ENCODE peak calls at places on chromosomes 3 and 15, in four cellular contexts. S is Peyer's patch, A is ovary, Y is stomach. B is an unnamed sample.

GRCh38 chr15:99755692-99756409 is 22.6 kb upstream of the LYSMD4 start:
- DNase-seq in A (peak), S (peak), Y (peak), B (no peak)

GRCh38 chr3:182715006-182715405 is 78.3 kb upstream of the ATP11B start:
- DNase-seq in S (no peak), A (no peak), Y (no peak), B (no peak)

GRCh38 chr3:177816667-177817208 is 619.5 kb upstream of the TBL1XR1 start:
- DNase-seq in A (no peak), Y (no peak), S (no peak), B (no peak)

GRCh38 chr3:126338796-126339241 is 18.4 kb downstream of the KLF15 start:
- DNase-seq in A (peak), S (peak), Y (peak), B (no peak)

GRCh38 chr3:159620281-159620680 is 368.4 kb upstream of the IL12A start:
- DNase-seq in Y (no peak), S (no peak), A (no peak), B (no peak)

GRCh38 chr3:37250435-37250834 is 76.1 kb upstream of the LRRFIP2 start:
- DNase-seq in S (no peak), Y (no peak), A (no peak), B (no peak)

GRCh38 chr3:194485471-194485875 is 1.3 kb downstream of the ATP13A3 start:
- DNase-seq in Y (no peak), S (no peak), A (no peak), B (no peak)

GRCh38 chr3:109089265-109089664 is 28.7 kb downstream of the MORC1 start:
- DNase-seq in Y (no peak), A (no peak), S (no peak), B (no peak)

GRCh38 chr15:43199945-43200488 is 14.8 kb downstream of the CCNDBP1 start:
- DNase-seq in Y (no peak), S (no peak), A (no peak), B (no peak)

GRCh38 chr15:41827290-41827879 is 507 bp upstream of the JMJD7 start:
- DNase-seq in Y (peak), S (peak), A (no peak), B (no peak)

GRCh38 chr15:69578792-69579587 is 126.4 kb downstream of the RPLP1 start:
- DNase-seq in Y (peak), S (peak), A (no peak), B (peak)

GRCh38 chr15:58423858-58424608 is 7.8 kb upstream of the LIPC start:
- DNase-seq in A (no peak), S (no peak), Y (no peak), B (no peak)

GRCh38 chr15:90212221-90213079 is 11.3 kb downstream of the SEMA4B start:
- DNase-seq in S (no peak), Y (peak), A (no peak), B (no peak)

GRCh38 chr15:35427091-35427490 is 118.9 kb downstream of the DPH6 start:
- DNase-seq in S (no peak), Y (no peak), A (no peak), B (no peak)

GRCh38 chr15:51652084-51652668 is 29.1 kb upstream of the SCG3 start:
- DNase-seq in Y (no peak), S (no peak), A (no peak), B (no peak)

GRCh38 chr15:67762610-67763368 is 62.5 kb upstream of the SKOR1 start:
- DNase-seq in A (no peak), S (no peak), Y (no peak), B (no peak)

GRCh38 chr15:60079210-60079609 is 75.1 kb downstream of the FOXB1 start:
- DNase-seq in S (no peak), A (no peak), Y (no peak), B (peak)
- TF ChIP-seq CTCF in S (no peak), A (no peak), Y (no peak), B (no peak)

GRCh38 chr3:128590948-128591347 is 59.7 kb downstream of the RPN1 start:
- DNase-seq in Y (no peak), S (no peak), A (no peak), B (no peak)

GRCh38 chr3:128587391-128587790 is 63.2 kb downstream of the RPN1 start:
- DNase-seq in S (no peak), Y (no peak), A (no peak), B (no peak)

GRCh38 chr3:128592891-128593290 is 57.7 kb downstream of the RPN1 start:
- DNase-seq in Y (no peak), S (no peak), A (no peak), B (no peak)

GRCh38 chr3:128588147-128588546 is 62.5 kb downstream of the RPN1 start:
- DNase-seq in Y (no peak), S (no peak), A (no peak), B (no peak)

GRCh38 chr3:128591728-128592426 is 58.7 kb downstream of the RPN1 start:
- DNase-seq in S (no peak), A (no peak), Y (no peak), B (no peak)
- H3K27ac ChIP-seq in S (no peak), A (no peak), Y (no peak), B (no peak)

GRCh38 chr15:71807125-71807629 is 3.2 kb upstream of the NR2E3 start:
- DNase-seq in Y (no peak), S (no peak), A (no peak), B (no peak)

GRCh38 chr15:71804695-71805470 is 5.5 kb upstream of the NR2E3 start:
- DNase-seq in Y (no peak), A (no peak), S (no peak), B (no peak)

GRCh38 chr15:71808311-71809020 is 1.9 kb upstream of the NR2E3 start:
- DNase-seq in Y (no peak), A (no peak), S (no peak), B (no peak)

GRCh38 chr15:71807691-71808091 is 2.7 kb upstream of the NR2E3 start:
- DNase-seq in S (no peak), A (no peak), Y (no peak), B (no peak)

GRCh38 chr15:71806452-71806931 is 3.9 kb upstream of the NR2E3 start:
- DNase-seq in A (no peak), S (no peak), Y (no peak), B (no peak)
- H3K4me3 ChIP-seq in A (no peak), S (no peak), Y (no peak), B (no peak)

DNA sequence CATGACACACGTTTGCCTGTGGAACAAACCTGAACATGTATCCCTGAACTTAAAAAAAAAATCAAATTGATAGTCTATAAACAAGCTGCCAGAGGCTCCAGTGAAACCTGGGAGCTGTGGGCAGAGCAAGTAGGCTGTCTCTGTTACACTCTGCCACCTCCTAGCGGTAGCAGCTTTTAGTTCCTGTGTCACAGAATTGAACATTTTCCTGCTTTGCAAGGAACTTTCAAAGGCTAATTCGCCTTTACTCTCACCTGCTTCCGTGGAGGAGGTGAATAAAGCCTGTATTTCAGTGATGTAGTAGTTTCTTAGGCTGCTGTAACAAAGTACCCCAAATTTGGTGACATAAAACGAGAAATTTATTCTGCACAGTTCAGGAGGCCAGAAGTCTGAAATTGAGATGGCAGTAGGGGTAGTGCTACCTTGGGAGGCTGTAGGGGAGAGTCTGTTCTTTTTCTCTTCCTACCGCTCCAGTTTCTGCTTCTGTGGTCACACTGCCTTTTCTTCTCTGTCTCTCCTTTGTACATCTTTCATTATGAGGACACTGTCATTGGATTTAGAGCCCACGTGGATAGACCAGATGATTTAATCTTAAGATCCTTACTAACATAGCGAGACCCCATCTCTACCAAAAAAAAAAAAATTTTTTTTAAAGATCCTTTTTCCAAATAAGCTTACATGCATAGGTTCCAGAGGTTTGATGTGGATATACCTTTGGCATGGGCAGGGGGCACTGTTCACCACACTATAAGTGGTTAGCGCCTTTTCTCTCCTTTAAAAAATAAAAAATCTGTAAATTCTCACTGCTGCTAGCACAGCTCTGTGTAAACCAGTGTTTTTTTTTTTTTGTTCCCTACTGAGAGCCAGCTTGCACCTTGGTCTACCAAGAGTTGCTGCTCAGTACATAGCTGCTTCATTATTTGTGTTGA is 25.3 kb downstream of the FBXO22 start:
- DNase-seq in A (no peak), Y (peak), S (no peak), B (no peak)
- TF ChIP-seq CTCF in A (no peak), Y (no peak), S (peak), B (no peak)

GRCh38 chr3:33117461-33117860 is 3.6 kb downstream of the CRTAP start:
- DNase-seq in A (no peak), S (no peak), Y (no peak), B (no peak)

GRCh38 chr3:33113772-33114621 is at the start of gene CRTAP:
- DNase-seq in Y (peak), A (peak), S (peak), B (peak)

GRCh38 chr3:33115024-33115768 is 1.4 kb downstream of the CRTAP start:
- DNase-seq in Y (peak), S (peak), A (peak), B (peak)

GRCh38 chr3:33111581-33111980 is 2.2 kb upstream of the CRTAP start:
- DNase-seq in S (no peak), Y (no peak), A (no peak), B (no peak)

DNA sequence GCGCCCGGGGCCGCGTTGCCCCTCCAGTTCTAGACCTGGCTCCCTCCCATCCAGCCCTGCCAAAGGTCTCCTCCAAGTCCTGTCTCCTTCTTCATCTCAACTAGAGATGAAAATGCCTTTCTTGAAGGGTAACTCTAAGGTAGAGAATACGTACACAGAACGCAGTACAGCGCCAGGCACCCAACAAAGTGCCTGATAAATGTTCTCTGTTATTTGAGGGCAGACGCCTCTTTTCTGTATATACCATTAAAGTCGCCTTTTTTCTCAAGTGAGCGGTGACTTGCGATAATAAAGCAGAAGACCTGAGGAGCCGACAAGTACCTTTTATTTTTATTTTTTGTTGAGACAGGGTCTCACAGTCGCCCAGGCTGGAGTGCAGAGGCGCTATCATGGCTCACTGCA is 809 bp downstream of the CRTAP start:
- DNase-seq in A (no peak), Y (no peak), S (no peak), B (no peak)
- H3K27ac ChIP-seq in A (peak), Y (peak), S (peak), B (peak)

GRCh38 chr15:31977812-31978662 is 52.3 kb upstream of the CHRNA7 start:
- DNase-seq in S (peak), A (peak), Y (peak), B (peak)
- H3K4me3 ChIP-seq in S (no peak), A (no peak), Y (no peak), B (no peak)

DNA sequence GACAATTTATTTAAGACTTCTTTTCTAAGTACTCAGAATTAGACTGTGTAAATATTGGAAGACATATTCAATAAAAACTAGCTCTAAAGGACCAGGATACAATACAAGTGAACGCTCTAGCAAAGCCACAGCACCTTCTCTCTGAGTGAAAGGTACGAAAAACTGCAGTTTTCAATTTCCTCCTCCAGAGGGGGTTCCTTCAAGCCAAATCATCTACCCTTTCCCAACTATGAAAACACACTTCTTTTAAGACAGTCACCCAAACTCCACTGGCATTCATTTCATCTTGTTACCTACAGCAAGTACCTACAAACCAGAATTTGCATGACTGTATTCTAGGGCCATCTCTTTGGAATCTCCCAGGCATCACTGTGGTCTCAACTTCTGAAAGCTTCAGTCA is 165.8 kb downstream of the ERC2 start:
- DNase-seq in Y (no peak), S (no peak), A (no peak), B (no peak)
- TF ChIP-seq CTCF in Y (no peak), S (no peak), A (no peak), B (peak)

GRCh38 chr3:141384157-141384556 is 15.9 kb downstream of the ZBTB38 start:
- DNase-seq in Y (no peak), A (no peak), S (no peak), B (no peak)

GRCh38 chr3:141386611-141387110 is 18.4 kb downstream of the ZBTB38 start:
- DNase-seq in Y (no peak), S (no peak), A (no peak), B (no peak)

GRCh38 chr3:141386080-141386594 is 17.8 kb downstream of the ZBTB38 start:
- DNase-seq in A (no peak), Y (no peak), S (no peak), B (no peak)

GRCh38 chr3:141384575-141384974 is 16.3 kb downstream of the ZBTB38 start:
- DNase-seq in Y (no peak), A (no peak), S (no peak), B (no peak)

DNA sequence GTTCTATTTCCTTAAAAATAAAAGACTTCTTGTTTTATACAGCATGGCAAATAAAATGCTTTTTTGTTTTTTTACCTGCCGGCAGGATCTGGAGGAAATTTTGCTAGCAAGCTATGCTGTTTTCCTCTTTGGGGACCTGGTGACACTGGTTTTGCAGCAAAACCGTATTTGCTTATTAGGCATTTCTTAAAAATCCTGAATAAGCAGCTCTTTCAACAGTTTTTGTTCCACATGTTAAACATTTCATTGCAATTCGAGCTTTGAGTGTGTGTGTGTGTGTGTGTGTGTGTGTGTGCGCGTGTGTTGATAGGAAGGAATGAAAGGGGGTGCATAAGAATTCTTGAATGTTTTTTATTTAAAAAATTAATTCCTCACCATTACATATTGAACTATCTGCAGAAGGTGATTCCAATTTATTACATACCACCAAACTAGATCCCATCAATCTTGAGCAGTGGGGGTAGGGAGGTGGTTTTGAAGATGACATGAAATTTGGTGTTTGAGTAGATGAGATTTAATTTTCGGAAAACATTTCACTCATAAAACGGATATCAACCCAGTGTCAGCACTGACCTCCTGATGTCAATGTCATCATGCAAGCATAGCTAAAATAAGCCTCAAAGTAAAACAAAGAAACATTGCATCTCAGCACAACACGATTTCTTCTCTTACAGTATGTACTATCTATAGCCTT is 17.2 kb downstream of the ZBTB38 start:
- DNase-seq in Y (no peak), A (no peak), S (no peak), B (no peak)
- H3K27ac ChIP-seq in Y (peak), A (no peak), S (peak), B (no peak)

DNA sequence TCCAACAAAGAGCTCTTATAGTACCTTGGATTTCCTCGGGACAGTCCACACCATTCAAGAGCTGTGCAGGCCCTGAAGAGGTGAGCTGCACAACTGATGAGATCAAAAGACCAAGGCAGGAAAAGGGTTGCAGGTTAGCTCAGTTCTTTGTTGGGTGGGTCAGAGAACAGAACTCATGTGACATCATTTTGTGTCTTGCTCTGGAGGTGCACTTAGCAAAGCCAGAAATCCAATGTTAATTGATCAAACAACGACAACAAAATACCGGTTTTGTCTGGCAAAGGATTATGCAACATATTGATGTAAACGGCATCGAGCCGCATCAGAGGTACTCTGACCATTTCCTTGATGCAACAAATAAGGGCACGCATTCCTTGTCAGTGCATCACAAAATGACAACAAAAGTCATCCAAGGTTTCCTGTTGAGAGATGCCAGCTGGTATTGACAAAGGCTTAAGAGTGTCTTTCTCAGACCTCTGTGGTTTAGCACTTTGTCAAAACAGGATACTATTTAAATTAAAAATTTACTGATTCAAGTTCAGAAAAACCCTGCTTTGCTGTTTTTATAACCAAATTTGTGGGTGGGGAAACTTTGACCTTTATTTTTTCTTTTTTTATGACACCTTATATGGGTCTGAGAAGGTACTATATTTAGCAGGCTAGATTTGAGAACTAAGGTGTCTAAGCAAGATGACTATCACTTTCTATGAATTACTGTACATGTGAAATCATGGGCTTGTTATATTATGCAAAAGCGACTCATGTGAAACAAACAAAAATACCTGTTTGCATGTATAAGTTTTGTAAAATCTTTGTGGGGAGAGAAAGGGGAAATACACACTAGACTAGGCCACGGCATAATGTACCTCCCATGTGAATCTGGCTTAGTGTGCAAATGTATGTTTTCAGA is 496.2 kb downstream of the FOXP1 start:
- DNase-seq in S (peak), A (no peak), Y (no peak), B (no peak)
- H3K4me3 ChIP-seq in S (no peak), A (no peak), Y (no peak), B (no peak)

GRCh38 chr3:150346956-150347863 is 60.9 kb upstream of the TSC22D2 start:
- DNase-seq in Y (no peak), A (no peak), S (no peak), B (no peak)
- TF ChIP-seq CTCF in Y (no peak), A (no peak), S (no peak), B (no peak)